ENCODE peak calls at places on chromosomes 13 and 19, in four cellular contexts. I, P, E and B are unnamed samples.
A peak's percentile ranks its signal among the peaks of the same experiment; 100 is the strongest.

GRCh38 chr19:57351867-57352266 is 796 bp downstream of the ZNF304 start:
- DNase-seq in P (no peak), I (peak; percentile 17), E (no peak), B (no peak)

GRCh38 chr19:55146078-55146647 is 2.8 kb downstream of the TNNT1 start:
- DNase-seq in P (no peak), E (peak; percentile 54), I (peak; percentile 70), B (no peak)

GRCh38 chr19:51098366-51099069 is 9.7 kb downstream of the CTU1 start:
- DNase-seq in E (no peak), I (no peak), P (no peak), B (no peak)

GRCh38 chr13:33194820-33195692 is 90.5 kb downstream of the STARD13 start:
- DNase-seq in E (peak; percentile 47), I (no peak), P (no peak), B (peak; percentile 78)

GRCh38 chr19:53849237-53849676 is 18.4 kb upstream of the MYADM start:
- DNase-seq in I (no peak), E (no peak), P (no peak), B (no peak)

GRCh38 chr13:113506025-113506685 is 15.6 kb upstream of the DCUN1D2 start:
- DNase-seq in E (no peak), I (no peak), P (no peak), B (no peak)

GRCh38 chr13:36888645-36889044 is 31.4 kb downstream of the SMAD9 start:
- DNase-seq in I (no peak), E (no peak), P (no peak), B (no peak)

GRCh38 chr13:47837906-47838305 is 163.2 kb downstream of the SUCLA2 start:
- DNase-seq in E (no peak), P (no peak), I (no peak), B (no peak)

GRCh38 chr13:100694722-100695644 is 20.4 kb upstream of the TMTC4 start:
- DNase-seq in I (peak; percentile 55), P (no peak), E (peak; percentile 76), B (no peak)

GRCh38 chr19:892243-892996 is 567 bp downstream of the MED16 start:
- DNase-seq in E (peak; percentile 59), P (no peak), I (no peak), B (no peak)